ENCODE peak calls at places on chromosomes 1 and 21, in nine cellular contexts. U is gastrocnemius medialis, G is sigmoid colon, D is suprapubic skin, I is body of pancreas, J is stomach, Z is neural progenitor cell, A is OCI-LY7, F is A549. R is an unnamed sample.

GRCh38 chr1:201191723-201192477 is 1.3 kb downstream of the IGFN1 start:
- DNase-seq in G (no peak), U (no peak), A (no peak), Z (no peak), I (no peak), D (no peak), J (no peak), F (peak; percentile 53), R (no peak)

GRCh38 chr1:223556414-223557124 is 108.9 kb downstream of the CAPN8 start:
- DNase-seq in Z (peak; percentile 72), D (no peak), U (no peak), A (peak; percentile 18), G (no peak), F (peak; percentile 61), I (peak; percentile 48), J (peak; percentile 75), R (no peak)

GRCh38 chr1:2241820-2242219 is 13.7 kb downstream of the SKI start:
- DNase-seq in I (no peak), D (no peak), Z (no peak), F (no peak), A (no peak), J (no peak), G (no peak), U (no peak), R (peak; percentile 67)

GRCh38 chr1:2973661-2974593 is 47.3 kb upstream of the ACTRT2 start:
- DNase-seq in J (peak; percentile 21), F (no peak), A (no peak), U (no peak), D (peak; percentile 46), Z (no peak), G (peak; percentile 47), I (no peak), R (peak; percentile 62)

GRCh38 chr1:98387701-98388100 is 273.8 kb upstream of the SNX7 start:
- DNase-seq in J (no peak), I (no peak), A (no peak), G (no peak), F (no peak), U (no peak), Z (no peak), D (no peak), R (no peak)

GRCh38 chr1:225462429-225462713 is 34.5 kb upstream of the LBR start:
- DNase-seq in J (no peak), Z (no peak), I (no peak), U (no peak), D (peak; percentile 53), G (no peak), A (no peak), F (no peak), R (no peak)

GRCh38 chr1:83970119-83970518 is 28.8 kb downstream of the TTLL7 start:
- DNase-seq in A (no peak), J (no peak), U (no peak), D (no peak), Z (no peak), F (no peak), G (no peak), I (no peak), R (no peak)

GRCh38 chr1:7409278-7409677 is 361.8 kb upstream of the VAMP3 start:
- DNase-seq in Z (no peak), J (peak; percentile 24), G (peak; percentile 56), U (no peak), I (no peak), F (no peak), A (no peak), D (peak; percentile 41), R (peak; percentile 21)

GRCh38 chr1:159009704-159010361 is at the start of gene IFI16:
- DNase-seq in A (peak; percentile 80), I (peak; percentile 74), J (no peak), F (peak; percentile 19), G (peak; percentile 69), Z (no peak), D (peak; percentile 77), U (peak; percentile 43), R (no peak)

GRCh38 chr1:30286984-30287839 is 436.2 kb downstream of the MATN1 start:
- DNase-seq in I (no peak), G (no peak), U (no peak), J (no peak), A (no peak), Z (no peak), F (no peak), D (no peak), R (peak; percentile 68)

GRCh38 chr1:244968431-244968830 is 104.1 kb upstream of the HNRNPU start:
- DNase-seq in I (no peak), G (no peak), J (no peak), Z (peak; percentile 28), F (no peak), U (no peak), D (no peak), A (no peak), R (no peak)

GRCh38 chr1:110674337-110675059 is at the start of gene KCNA3:
- DNase-seq in G (no peak), J (peak; percentile 44), I (peak; percentile 16), A (peak; percentile 79), F (no peak), U (no peak), D (no peak), Z (peak; percentile 91), R (no peak)

GRCh38 chr1:17763995-17764394 is 8.9 kb downstream of the ACTL8 start:
- DNase-seq in D (no peak), F (no peak), J (no peak), U (no peak), Z (no peak), I (no peak), A (no peak), G (no peak), R (no peak)

GRCh38 chr1:207841907-207842306 is 69.0 kb downstream of the CD34 start:
- DNase-seq in A (no peak), G (no peak), D (no peak), J (no peak), I (no peak), U (no peak), F (no peak), Z (peak; percentile 42), R (peak; percentile 47)

GRCh38 chr1:76764638-76765572 is 102.4 kb upstream of the ST6GALNAC5 start:
- DNase-seq in J (no peak), Z (peak; percentile 38), I (no peak), F (no peak), U (no peak), G (no peak), D (no peak), A (no peak), R (no peak)

GRCh38 chr21:44700101-44701022 is 3.4 kb downstream of the KRTAP10-12 start:
- DNase-seq in I (no peak), U (no peak), F (no peak), G (no peak), A (no peak), J (no peak), D (no peak), Z (no peak), R (peak; percentile 47)

GRCh38 chr1:44945992-44946391 is 40.4 kb downstream of the EIF2B3 start:
- DNase-seq in F (no peak), D (no peak), A (no peak), J (no peak), I (no peak), G (no peak), Z (no peak), U (no peak), R (no peak)

GRCh38 chr1:228005511-228006033 is 1.2 kb upstream of the WNT3A start:
- DNase-seq in J (peak; percentile 11), D (no peak), U (no peak), G (peak; percentile 41), I (no peak), F (peak; percentile 24), Z (no peak), A (no peak), R (peak; percentile 45)

GRCh38 chr1:39666772-39667171 is 5.1 kb downstream of the NT5C1A start:
- DNase-seq in J (no peak), I (no peak), U (no peak), F (no peak), Z (no peak), A (no peak), D (no peak), G (no peak), R (no peak)

GRCh38 chr1:30664103-30664755 is 59.2 kb downstream of the MATN1 start:
- DNase-seq in G (no peak), Z (no peak), F (no peak), J (no peak), U (no peak), D (peak; percentile 48), I (peak; percentile 53), A (no peak), R (no peak)

GRCh38 chr1:163307479-163308171 is 14.1 kb upstream of the NUF2 start:
- DNase-seq in U (no peak), A (no peak), G (no peak), F (no peak), I (no peak), Z (no peak), D (no peak), J (no peak), R (no peak)

GRCh38 chr1:234197839-234198238 is 175.4 kb upstream of the COA6 start:
- DNase-seq in D (no peak), J (no peak), U (no peak), G (no peak), F (no peak), A (no peak), Z (no peak), I (no peak), R (no peak)

GRCh38 chr1:160672789-160673695 is 26.2 kb upstream of the SLAMF1 start:
- DNase-seq in U (no peak), D (no peak), Z (no peak), F (no peak), J (no peak), G (no peak), A (peak; percentile 62), I (no peak), R (no peak)
- H3K27ac ChIP-seq in U (no peak overlapping the region), D (no peak overlapping the region), Z (no peak overlapping the region), F (no peak overlapping the region), J (no peak overlapping the region), G (no peak overlapping the region), A (peak overlapping the region; percentile 93), I (no peak overlapping the region), R (no peak overlapping the region)

DNA sequence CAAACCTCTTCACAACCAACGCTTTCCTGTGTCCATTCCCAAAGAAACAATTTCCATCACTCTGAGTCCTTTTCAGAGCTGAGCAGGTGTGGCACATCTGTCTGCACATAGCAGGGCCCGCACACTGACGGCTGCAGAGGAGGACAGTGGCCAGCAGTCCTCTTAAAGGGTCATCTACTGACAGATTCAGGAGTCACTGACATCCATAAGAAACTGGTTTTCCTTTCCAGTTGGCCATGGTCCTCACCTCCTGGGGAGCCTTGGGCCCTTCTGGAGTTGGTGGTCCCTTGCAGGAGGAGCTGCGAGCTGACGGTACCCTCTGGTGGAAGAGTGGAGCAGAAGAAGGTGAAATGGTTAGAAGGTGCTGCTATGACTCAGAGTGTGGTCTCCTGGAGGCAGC is 278.4 kb upstream of the C1orf174 start:
- DNase-seq in A (peak; percentile 31), J (no peak), G (no peak), D (no peak), I (no peak), F (no peak), U (no peak), Z (no peak), R (peak; percentile 58)
- TF ChIP-seq CTCF in A (peak; percentile 50), J (no peak), G (no peak), D (no peak), I (no peak), F (no peak), U (no peak), Z (no peak), R (no peak)

GRCh38 chr1:170660874-170661645 is 2.9 kb upstream of the PRRX1 start:
- DNase-seq in U (no peak), I (no peak), J (no peak), G (no peak), F (no peak), Z (peak; percentile 52), A (no peak), D (no peak), R (no peak)
- H3K4me3 ChIP-seq in U (peak overlapping the region; percentile 91), I (no peak overlapping the region), J (peak overlapping the region; percentile 33), G (peak overlapping the region; percentile 37), F (no peak overlapping the region), Z (peak overlapping the region; percentile 30), A (no peak overlapping the region), D (peak overlapping the region; percentile 59), R (peak overlapping the region; percentile 71)

GRCh38 chr1:221729771-221730170 is 12.1 kb downstream of the DUSP10 start:
- DNase-seq in A (no peak), D (no peak), I (no peak), Z (no peak), F (no peak), J (no peak), G (no peak), U (no peak), R (no peak)
- H3K27ac ChIP-seq in A (no peak overlapping the region), D (no peak overlapping the region), I (no peak overlapping the region), Z (no peak overlapping the region), F (no peak overlapping the region), J (no peak overlapping the region), G (peak overlapping the region; percentile 65), U (peak overlapping the region; percentile 72), R (no peak overlapping the region)